ENCODE peak calls at places on chromosomes 1 and 21, in four cellular contexts. T, A, J and W are unnamed samples.

GRCh38 chr1:240491156-240491555 is 120.8 kb downstream of the GREM2 start:
- DNase-seq in T (peak; percentile 44), J (peak; percentile 68), A (no peak), W (no peak)

GRCh38 chr1:114512595-114513280 is 1.7 kb upstream of the TRIM33 start:
- DNase-seq in T (no peak), A (no peak), J (no peak), W (no peak)

GRCh38 chr21:45132841-45133573 is 58.6 kb downstream of the ADARB1 start:
- DNase-seq in A (no peak), T (no peak), J (no peak), W (no peak)

GRCh38 chr1:67166196-67166595 is at the start of gene IL23R:
- DNase-seq in A (no peak), T (no peak), J (no peak), W (no peak)

GRCh38 chr21:39055167-39055767 is 128.0 kb downstream of the PSMG1 start:
- DNase-seq in A (no peak), T (no peak), J (no peak), W (no peak)

GRCh38 chr1:170307426-170307825 is 161.7 kb downstream of the NTMT2 start:
- DNase-seq in J (no peak), T (no peak), A (no peak), W (no peak)

GRCh38 chr1:201405484-201405831 is 6.3 kb upstream of the LAD1 start:
- DNase-seq in T (no peak), A (no peak), J (no peak), W (no peak)

GRCh38 chr1:143699731-143700130 is 272.1 kb downstream of the FAM72C start:
- DNase-seq in T (no peak), J (no peak), A (no peak), W (no peak)

GRCh38 chr21:38955495-38955894 is 149.8 kb downstream of the ETS2 start:
- DNase-seq in A (no peak), T (no peak), J (peak; percentile 76), W (no peak)

GRCh38 chr1:84834419-84835064 is 58.5 kb downstream of the LPAR3 start:
- DNase-seq in J (peak; percentile 31), A (no peak), T (no peak), W (no peak)

GRCh38 chr1:175179837-175180590 is 12.6 kb downstream of the KIAA0040 start:
- DNase-seq in A (no peak), T (no peak), J (no peak), W (no peak)

GRCh38 chr1:175183586-175183985 is 9.0 kb downstream of the KIAA0040 start:
- DNase-seq in A (no peak), J (no peak), T (no peak), W (no peak)

GRCh38 chr1:175185918-175186317 is 6.7 kb downstream of the KIAA0040 start:
- DNase-seq in A (no peak), T (no peak), J (no peak), W (no peak)

GRCh38 chr1:175178456-175178855 is 14.1 kb downstream of the KIAA0040 start:
- DNase-seq in A (no peak), J (no peak), T (no peak), W (no peak)

DNA sequence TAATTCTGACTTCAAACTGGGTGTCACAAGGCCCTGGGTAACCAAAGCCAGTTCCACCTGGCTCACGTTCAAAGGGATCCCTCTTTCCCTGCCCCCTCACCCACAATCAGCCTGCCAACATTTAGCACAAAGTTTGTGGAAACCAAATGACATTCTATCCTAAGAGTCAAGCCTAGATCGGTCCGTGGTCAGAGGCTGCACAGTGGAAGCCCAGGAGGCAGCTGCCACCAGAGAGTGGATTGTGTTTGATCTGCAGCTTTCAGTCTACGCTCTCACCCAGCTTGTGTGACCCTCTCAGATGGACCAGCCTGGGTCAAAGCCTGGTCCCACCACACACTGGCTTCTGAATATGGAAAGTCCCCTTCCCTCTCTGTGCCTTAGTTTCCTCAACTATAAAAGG is 10.2 kb downstream of the KIAA0040 start:
- DNase-seq in J (no peak), A (no peak), T (no peak), W (no peak)
- H3K4me3 ChIP-seq in J (no peak overlapping the region), A (no peak overlapping the region), T (no peak overlapping the region), W (no peak overlapping the region)

GRCh38 chr1:155082301-155082940 is 3.8 kb downstream of the EFNA3 start:
- DNase-seq in T (no peak), J (no peak), A (peak; percentile 51), W (no peak)
- H3K4me3 ChIP-seq in T (no peak overlapping the region), J (no peak overlapping the region), A (peak overlapping the region; percentile 33), W (no peak overlapping the region)

DNA sequence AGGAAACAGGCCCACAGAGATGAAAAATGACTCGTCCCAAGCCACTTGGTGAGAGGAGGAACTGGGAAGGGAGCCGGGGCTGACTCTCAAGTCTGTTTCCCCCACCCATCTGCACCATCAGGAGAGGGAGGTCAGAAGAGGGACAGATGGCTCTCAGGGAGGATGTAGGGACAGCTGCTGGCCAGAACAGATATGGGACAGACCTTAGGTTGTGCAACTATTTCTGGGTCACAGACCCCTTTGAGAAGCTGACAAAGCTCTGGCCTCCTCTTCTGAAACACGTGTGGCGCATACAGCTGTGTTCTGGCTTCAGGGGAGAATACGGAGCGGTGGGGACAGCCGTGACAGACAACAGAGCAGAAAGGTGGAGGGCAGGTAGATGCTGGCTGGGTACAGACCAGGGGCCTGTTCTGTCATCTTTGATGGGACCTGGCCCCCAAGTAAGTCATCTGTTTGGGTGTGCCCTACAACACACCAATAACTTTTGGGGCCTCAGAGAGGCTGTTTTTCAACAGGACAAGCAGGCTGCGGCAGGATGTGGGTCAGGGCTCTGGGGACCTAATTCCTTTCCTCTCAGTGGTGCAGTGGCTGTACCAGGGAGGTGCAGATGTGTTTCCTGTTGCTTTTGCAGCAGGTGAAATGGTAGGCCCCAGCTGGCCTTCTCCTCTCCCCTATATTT is 7.3 kb downstream of the SH3BGRL3 start:
- DNase-seq in A (no peak), T (no peak), J (no peak), W (no peak)
- H3K4me3 ChIP-seq in A (no peak overlapping the region), T (no peak overlapping the region), J (no peak overlapping the region), W (no peak overlapping the region)

DNA sequence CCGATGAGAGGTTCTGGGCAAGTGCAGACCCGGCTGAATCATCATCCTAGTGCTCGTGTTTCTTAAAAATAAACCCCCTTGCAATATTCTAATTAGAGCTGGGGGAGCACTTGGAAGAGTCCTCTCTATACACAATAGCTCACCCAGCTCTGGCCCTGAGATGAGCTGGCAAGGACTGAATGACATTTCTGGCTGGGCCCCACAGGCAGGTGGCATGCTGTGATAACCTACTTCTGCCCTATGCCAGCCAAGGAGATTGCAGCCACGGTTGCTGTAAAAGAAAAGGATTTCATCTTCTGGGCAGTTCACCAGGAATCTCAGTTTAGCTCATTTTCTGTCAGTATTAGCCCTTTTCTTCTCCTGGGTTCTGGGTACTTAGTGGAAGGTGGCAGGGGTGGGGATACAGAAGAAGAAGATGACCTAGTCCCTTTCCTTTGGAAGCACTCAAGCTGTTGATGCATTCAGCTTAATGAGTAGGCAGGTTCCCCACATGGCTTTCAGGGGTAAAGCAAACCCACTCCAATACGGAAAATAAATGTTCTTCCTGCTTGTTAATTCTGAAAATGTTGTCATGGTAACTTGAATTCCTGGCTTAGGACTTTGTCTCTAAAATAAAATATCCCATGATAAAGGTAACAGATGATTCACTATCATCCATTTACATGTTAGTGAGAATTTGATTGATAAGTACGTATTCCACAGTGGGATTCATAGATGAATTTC is 32.2 kb downstream of the VASH2 start:
- DNase-seq in T (no peak), A (no peak), J (no peak), W (no peak)
- H3K4me3 ChIP-seq in T (no peak overlapping the region), A (no peak overlapping the region), J (no peak overlapping the region), W (no peak overlapping the region)

GRCh38 chr1:244447024-244447423 is 4.7 kb downstream of the ADSS2 start:
- DNase-seq in J (no peak), T (no peak), A (no peak), W (no peak)
- H3K4me3 ChIP-seq in J (no peak overlapping the region), T (no peak overlapping the region), A (no peak overlapping the region), W (no peak overlapping the region)

GRCh38 chr1:238469146-238469601 is 578.5 kb upstream of the ZP4 start:
- DNase-seq in T (no peak), A (no peak), J (peak; percentile 36), W (peak; percentile 81)

GRCh38 chr1:238468068-238468467 is 577.3 kb upstream of the ZP4 start:
- DNase-seq in A (no peak), T (no peak), J (no peak), W (no peak)

GRCh38 chr1:238466459-238466858 is 575.7 kb upstream of the ZP4 start:
- DNase-seq in J (no peak), T (no peak), A (no peak), W (no peak)

DNA sequence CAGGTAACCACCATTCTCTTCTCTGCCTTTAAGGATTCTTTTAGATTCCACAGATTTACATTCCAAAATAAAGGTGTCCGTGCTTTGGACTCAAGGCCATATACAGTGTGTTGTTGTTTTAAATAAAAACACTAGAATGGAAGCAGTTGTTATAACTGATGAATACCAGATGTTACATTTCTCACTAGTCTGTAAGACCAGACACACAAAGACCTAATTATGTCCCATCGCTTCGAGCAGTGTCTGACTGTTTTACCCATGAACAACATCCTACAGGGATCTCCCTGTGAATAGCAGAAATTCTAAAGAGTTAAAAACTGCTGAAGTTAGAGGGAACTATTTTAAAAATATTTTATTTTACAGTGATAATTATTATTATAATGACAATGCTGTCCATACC is 574.7 kb upstream of the ZP4 start:
- DNase-seq in T (no peak), A (no peak), J (no peak), W (no peak)
- H3K4me3 ChIP-seq in T (no peak overlapping the region), A (no peak overlapping the region), J (no peak overlapping the region), W (no peak overlapping the region)

GRCh38 chr1:64084451-64084850 is 119.0 kb upstream of the UBE2U start:
- DNase-seq in T (no peak), A (no peak), J (no peak), W (no peak)

GRCh38 chr1:64080947-64081562 is 122.4 kb upstream of the UBE2U start:
- DNase-seq in A (no peak), T (no peak), J (no peak), W (no peak)

GRCh38 chr1:64077281-64077940 is 126.0 kb upstream of the UBE2U start:
- DNase-seq in T (no peak), J (no peak), A (no peak), W (no peak)

GRCh38 chr1:64087768-64088167 is 115.7 kb upstream of the UBE2U start:
- DNase-seq in T (no peak), A (no peak), J (peak; percentile 88), W (no peak)

DNA sequence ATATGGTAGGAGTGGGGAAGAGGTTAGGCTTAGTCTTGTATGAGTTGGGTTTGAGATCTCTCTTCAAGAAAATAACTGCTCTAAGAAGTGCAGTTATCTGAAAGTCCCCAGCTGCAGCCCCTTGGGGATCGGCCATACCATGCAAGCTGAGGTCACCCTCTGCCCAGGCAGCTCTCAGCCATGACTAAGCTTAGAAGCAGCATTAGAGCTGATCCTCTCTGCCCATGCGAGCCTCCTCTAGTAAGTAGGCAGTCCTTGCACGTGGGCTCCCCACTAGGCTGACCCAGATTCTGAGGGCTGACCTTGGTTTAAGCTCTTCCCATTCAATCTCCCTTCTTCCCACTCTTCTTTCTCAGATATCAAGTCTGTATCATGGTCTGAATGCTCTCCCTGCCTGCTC is 121.0 kb upstream of the UBE2U start:
- DNase-seq in J (peak; percentile 79), T (no peak), A (no peak), W (no peak)
- H3K4me3 ChIP-seq in J (no peak overlapping the region), T (no peak overlapping the region), A (no peak overlapping the region), W (no peak overlapping the region)

DNA sequence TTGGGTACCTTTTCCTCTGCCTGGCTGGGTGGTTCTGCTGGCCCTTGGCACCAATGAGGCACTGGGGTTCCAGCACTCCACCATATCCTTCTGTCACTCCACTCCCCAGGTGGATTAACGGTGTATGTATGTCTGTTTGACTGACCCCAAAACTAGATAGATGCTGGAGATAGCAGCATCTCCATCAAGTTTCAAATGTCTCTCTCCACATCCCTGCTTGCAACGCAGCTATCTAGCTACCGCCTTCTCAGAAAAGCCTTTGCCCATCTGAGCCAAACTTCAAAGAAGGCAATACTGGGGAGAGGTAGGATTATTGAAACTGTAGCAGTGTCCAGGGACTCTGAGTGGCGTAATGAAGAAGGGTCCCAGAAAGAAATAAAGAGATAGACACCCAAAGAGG is 64.0 kb downstream of the RHBG start:
- DNase-seq in A (no peak), J (no peak), T (no peak), W (no peak)
- H3K4me3 ChIP-seq in A (no peak overlapping the region), J (no peak overlapping the region), T (no peak overlapping the region), W (no peak overlapping the region)